ENCODE peak calls at places on chromosomes 7 and 10, in eight cellular contexts. One of them, this sample, is unnamed.

GRCh38 chr7:102288285-102288930 is 1.7 kb downstream of the SH2B2 start:
- DNase-seq in globus pallidus: no peak
- DNase-seq in NCI-H524: no peak
- DNase-seq in stimulated activated naive CD8-positive, alpha-beta T cell treated with anti-CD3 and anti-CD28 coated beads, Interleukin-15, amount 100 ng/mL, for 72 hours: no peak
- DNase-seq in mesenchymal stem cell: peak; percentile 19
- DNase-seq in mesenteric fat pad: no peak
- DNase-seq in activated CD4-positive, CD25-positive, alpha-beta regulatory T cell treated with anti-CD3 and anti-CD28 coated beads, Interleukin-2, amount 50 U/mL, for 72 hours: no peak
- DNase-seq in activated CD8-positive, alpha-beta memory T cell treated with anti-CD3 and anti-CD28 coated beads for 48 hours: no peak
- DNase-seq in this sample: no peak

GRCh38 chr7:44733708-44734481 is 14.8 kb upstream of the ZMIZ2 start:
- DNase-seq in globus pallidus: no peak
- DNase-seq in NCI-H524: no peak
- DNase-seq in stimulated activated naive CD8-positive, alpha-beta T cell treated with anti-CD3 and anti-CD28 coated beads, Interleukin-15, amount 100 ng/mL, for 72 hours: no peak
- DNase-seq in mesenchymal stem cell: peak; percentile 79
- DNase-seq in mesenteric fat pad: no peak
- DNase-seq in activated CD4-positive, CD25-positive, alpha-beta regulatory T cell treated with anti-CD3 and anti-CD28 coated beads, Interleukin-2, amount 50 U/mL, for 72 hours: no peak
- DNase-seq in activated CD8-positive, alpha-beta memory T cell treated with anti-CD3 and anti-CD28 coated beads for 48 hours: no peak
- DNase-seq in this sample: peak; percentile 87

GRCh38 chr7:90675982-90676381 is 79.9 kb downstream of the CDK14 start:
- DNase-seq in globus pallidus: no peak
- DNase-seq in NCI-H524: no peak
- DNase-seq in stimulated activated naive CD8-positive, alpha-beta T cell treated with anti-CD3 and anti-CD28 coated beads, Interleukin-15, amount 100 ng/mL, for 72 hours: no peak
- DNase-seq in mesenchymal stem cell: peak; percentile 74
- DNase-seq in mesenteric fat pad: no peak
- DNase-seq in activated CD4-positive, CD25-positive, alpha-beta regulatory T cell treated with anti-CD3 and anti-CD28 coated beads, Interleukin-2, amount 50 U/mL, for 72 hours: no peak
- DNase-seq in activated CD8-positive, alpha-beta memory T cell treated with anti-CD3 and anti-CD28 coated beads for 48 hours: no peak
- DNase-seq in this sample: no peak

GRCh38 chr10:7787857-7788639 is at the start of the genes ATP5F1C and KIN:
- DNase-seq in globus pallidus: peak; percentile 97
- DNase-seq in NCI-H524: peak; percentile 75
- DNase-seq in stimulated activated naive CD8-positive, alpha-beta T cell treated with anti-CD3 and anti-CD28 coated beads, Interleukin-15, amount 100 ng/mL, for 72 hours: peak; percentile 98
- DNase-seq in mesenchymal stem cell: peak; percentile 97
- DNase-seq in mesenteric fat pad: peak; percentile 98
- DNase-seq in activated CD4-positive, CD25-positive, alpha-beta regulatory T cell treated with anti-CD3 and anti-CD28 coated beads, Interleukin-2, amount 50 U/mL, for 72 hours: peak; percentile 99
- DNase-seq in activated CD8-positive, alpha-beta memory T cell treated with anti-CD3 and anti-CD28 coated beads for 48 hours: peak; percentile 96
- DNase-seq in this sample: peak; percentile 63

GRCh38 chr10:11547111-11547625 is 64.3 kb downstream of the USP6NL start:
- DNase-seq in globus pallidus: no peak
- DNase-seq in NCI-H524: no peak
- DNase-seq in stimulated activated naive CD8-positive, alpha-beta T cell treated with anti-CD3 and anti-CD28 coated beads, Interleukin-15, amount 100 ng/mL, for 72 hours: no peak
- DNase-seq in mesenchymal stem cell: peak; percentile 44
- DNase-seq in mesenteric fat pad: no peak
- DNase-seq in activated CD4-positive, CD25-positive, alpha-beta regulatory T cell treated with anti-CD3 and anti-CD28 coated beads, Interleukin-2, amount 50 U/mL, for 72 hours: no peak
- DNase-seq in activated CD8-positive, alpha-beta memory T cell treated with anti-CD3 and anti-CD28 coated beads for 48 hours: no peak
- DNase-seq in this sample: no peak

GRCh38 chr10:114995468-114995867 is 57.5 kb downstream of the TRUB1 start:
- DNase-seq in globus pallidus: no peak
- DNase-seq in NCI-H524: no peak
- DNase-seq in stimulated activated naive CD8-positive, alpha-beta T cell treated with anti-CD3 and anti-CD28 coated beads, Interleukin-15, amount 100 ng/mL, for 72 hours: no peak
- DNase-seq in mesenchymal stem cell: peak; percentile 53
- DNase-seq in mesenteric fat pad: no peak
- DNase-seq in activated CD4-positive, CD25-positive, alpha-beta regulatory T cell treated with anti-CD3 and anti-CD28 coated beads, Interleukin-2, amount 50 U/mL, for 72 hours: no peak
- DNase-seq in activated CD8-positive, alpha-beta memory T cell treated with anti-CD3 and anti-CD28 coated beads for 48 hours: no peak
- DNase-seq in this sample: no peak

GRCh38 chr7:132161231-132161915 is 414.9 kb downstream of the PLXNA4 start:
- DNase-seq in globus pallidus: no peak
- DNase-seq in NCI-H524: no peak
- DNase-seq in stimulated activated naive CD8-positive, alpha-beta T cell treated with anti-CD3 and anti-CD28 coated beads, Interleukin-15, amount 100 ng/mL, for 72 hours: no peak
- DNase-seq in mesenchymal stem cell: peak; percentile 1
- DNase-seq in mesenteric fat pad: no peak
- DNase-seq in activated CD4-positive, CD25-positive, alpha-beta regulatory T cell treated with anti-CD3 and anti-CD28 coated beads, Interleukin-2, amount 50 U/mL, for 72 hours: no peak
- DNase-seq in activated CD8-positive, alpha-beta memory T cell treated with anti-CD3 and anti-CD28 coated beads for 48 hours: no peak
- DNase-seq in this sample: no peak

GRCh38 chr7:135508853-135509588 is 881 bp downstream of the CNOT4 start:
- DNase-seq in globus pallidus: peak; percentile 43
- DNase-seq in NCI-H524: peak; percentile 80
- DNase-seq in stimulated activated naive CD8-positive, alpha-beta T cell treated with anti-CD3 and anti-CD28 coated beads, Interleukin-15, amount 100 ng/mL, for 72 hours: peak; percentile 44
- DNase-seq in mesenchymal stem cell: peak; percentile 69
- DNase-seq in mesenteric fat pad: no peak
- DNase-seq in activated CD4-positive, CD25-positive, alpha-beta regulatory T cell treated with anti-CD3 and anti-CD28 coated beads, Interleukin-2, amount 50 U/mL, for 72 hours: no peak
- DNase-seq in activated CD8-positive, alpha-beta memory T cell treated with anti-CD3 and anti-CD28 coated beads for 48 hours: no peak
- DNase-seq in this sample: no peak

GRCh38 chr10:93384006-93384405 is 98.1 kb downstream of the MYOF start:
- DNase-seq in globus pallidus: no peak
- DNase-seq in NCI-H524: no peak
- DNase-seq in stimulated activated naive CD8-positive, alpha-beta T cell treated with anti-CD3 and anti-CD28 coated beads, Interleukin-15, amount 100 ng/mL, for 72 hours: no peak
- DNase-seq in mesenchymal stem cell: no peak
- DNase-seq in mesenteric fat pad: no peak
- DNase-seq in activated CD4-positive, CD25-positive, alpha-beta regulatory T cell treated with anti-CD3 and anti-CD28 coated beads, Interleukin-2, amount 50 U/mL, for 72 hours: no peak
- DNase-seq in activated CD8-positive, alpha-beta memory T cell treated with anti-CD3 and anti-CD28 coated beads for 48 hours: no peak
- DNase-seq in this sample: no peak

GRCh38 chr10:48316236-48316635 is 9.8 kb downstream of the MAPK8 start:
- DNase-seq in globus pallidus: no peak
- DNase-seq in NCI-H524: no peak
- DNase-seq in stimulated activated naive CD8-positive, alpha-beta T cell treated with anti-CD3 and anti-CD28 coated beads, Interleukin-15, amount 100 ng/mL, for 72 hours: no peak
- DNase-seq in mesenchymal stem cell: no peak
- DNase-seq in mesenteric fat pad: no peak
- DNase-seq in activated CD4-positive, CD25-positive, alpha-beta regulatory T cell treated with anti-CD3 and anti-CD28 coated beads, Interleukin-2, amount 50 U/mL, for 72 hours: no peak
- DNase-seq in activated CD8-positive, alpha-beta memory T cell treated with anti-CD3 and anti-CD28 coated beads for 48 hours: no peak
- DNase-seq in this sample: no peak

GRCh38 chr10:123236122-123236521 is 81.9 kb downstream of the BUB3 start:
- DNase-seq in globus pallidus: no peak
- DNase-seq in NCI-H524: no peak
- DNase-seq in stimulated activated naive CD8-positive, alpha-beta T cell treated with anti-CD3 and anti-CD28 coated beads, Interleukin-15, amount 100 ng/mL, for 72 hours: no peak
- DNase-seq in mesenchymal stem cell: no peak
- DNase-seq in mesenteric fat pad: no peak
- DNase-seq in activated CD4-positive, CD25-positive, alpha-beta regulatory T cell treated with anti-CD3 and anti-CD28 coated beads, Interleukin-2, amount 50 U/mL, for 72 hours: no peak
- DNase-seq in activated CD8-positive, alpha-beta memory T cell treated with anti-CD3 and anti-CD28 coated beads for 48 hours: no peak
- DNase-seq in this sample: no peak

GRCh38 chr10:31929260-31929985 is 792 bp upstream of the ARHGAP12 start:
- DNase-seq in globus pallidus: peak; percentile 74
- DNase-seq in NCI-H524: no peak
- DNase-seq in stimulated activated naive CD8-positive, alpha-beta T cell treated with anti-CD3 and anti-CD28 coated beads, Interleukin-15, amount 100 ng/mL, for 72 hours: peak; percentile 29
- DNase-seq in mesenchymal stem cell: peak; percentile 59
- DNase-seq in mesenteric fat pad: no peak
- DNase-seq in activated CD4-positive, CD25-positive, alpha-beta regulatory T cell treated with anti-CD3 and anti-CD28 coated beads, Interleukin-2, amount 50 U/mL, for 72 hours: peak; percentile 43
- DNase-seq in activated CD8-positive, alpha-beta memory T cell treated with anti-CD3 and anti-CD28 coated beads for 48 hours: no peak
- DNase-seq in this sample: no peak

GRCh38 chr7:74481458-74482324 is 28.0 kb downstream of the GTF2IRD1 start:
- DNase-seq in globus pallidus: no peak
- DNase-seq in NCI-H524: no peak
- DNase-seq in stimulated activated naive CD8-positive, alpha-beta T cell treated with anti-CD3 and anti-CD28 coated beads, Interleukin-15, amount 100 ng/mL, for 72 hours: no peak
- DNase-seq in mesenchymal stem cell: peak; percentile 28
- DNase-seq in mesenteric fat pad: no peak
- DNase-seq in activated CD4-positive, CD25-positive, alpha-beta regulatory T cell treated with anti-CD3 and anti-CD28 coated beads, Interleukin-2, amount 50 U/mL, for 72 hours: no peak
- DNase-seq in activated CD8-positive, alpha-beta memory T cell treated with anti-CD3 and anti-CD28 coated beads for 48 hours: no peak
- DNase-seq in this sample: no peak

GRCh38 chr7:38746438-38746837 is 115.3 kb upstream of the AMPH start:
- DNase-seq in globus pallidus: no peak
- DNase-seq in NCI-H524: no peak
- DNase-seq in stimulated activated naive CD8-positive, alpha-beta T cell treated with anti-CD3 and anti-CD28 coated beads, Interleukin-15, amount 100 ng/mL, for 72 hours: no peak
- DNase-seq in mesenchymal stem cell: no peak
- DNase-seq in mesenteric fat pad: no peak
- DNase-seq in activated CD4-positive, CD25-positive, alpha-beta regulatory T cell treated with anti-CD3 and anti-CD28 coated beads, Interleukin-2, amount 50 U/mL, for 72 hours: no peak
- DNase-seq in activated CD8-positive, alpha-beta memory T cell treated with anti-CD3 and anti-CD28 coated beads for 48 hours: no peak
- DNase-seq in this sample: no peak

GRCh38 chr7:94276797-94277196 is 117.9 kb upstream of the COL1A2 start:
- DNase-seq in globus pallidus: no peak
- DNase-seq in NCI-H524: peak; percentile 16
- DNase-seq in stimulated activated naive CD8-positive, alpha-beta T cell treated with anti-CD3 and anti-CD28 coated beads, Interleukin-15, amount 100 ng/mL, for 72 hours: no peak
- DNase-seq in mesenchymal stem cell: peak; percentile 52
- DNase-seq in mesenteric fat pad: no peak
- DNase-seq in activated CD4-positive, CD25-positive, alpha-beta regulatory T cell treated with anti-CD3 and anti-CD28 coated beads, Interleukin-2, amount 50 U/mL, for 72 hours: no peak
- DNase-seq in activated CD8-positive, alpha-beta memory T cell treated with anti-CD3 and anti-CD28 coated beads for 48 hours: no peak
- DNase-seq in this sample: no peak

GRCh38 chr7:95472521-95473160 is 13.1 kb upstream of the ASB4 start:
- DNase-seq in globus pallidus: no peak
- DNase-seq in NCI-H524: no peak
- DNase-seq in stimulated activated naive CD8-positive, alpha-beta T cell treated with anti-CD3 and anti-CD28 coated beads, Interleukin-15, amount 100 ng/mL, for 72 hours: no peak
- DNase-seq in mesenchymal stem cell: no peak
- DNase-seq in mesenteric fat pad: no peak
- DNase-seq in activated CD4-positive, CD25-positive, alpha-beta regulatory T cell treated with anti-CD3 and anti-CD28 coated beads, Interleukin-2, amount 50 U/mL, for 72 hours: no peak
- DNase-seq in activated CD8-positive, alpha-beta memory T cell treated with anti-CD3 and anti-CD28 coated beads for 48 hours: no peak
- DNase-seq in this sample: no peak

GRCh38 chr10:49175587-49176309 is 12.4 kb downstream of the TMEM273 start:
- DNase-seq in globus pallidus: no peak
- DNase-seq in NCI-H524: no peak
- DNase-seq in stimulated activated naive CD8-positive, alpha-beta T cell treated with anti-CD3 and anti-CD28 coated beads, Interleukin-15, amount 100 ng/mL, for 72 hours: no peak
- DNase-seq in mesenchymal stem cell: no peak
- DNase-seq in mesenteric fat pad: no peak
- DNase-seq in activated CD4-positive, CD25-positive, alpha-beta regulatory T cell treated with anti-CD3 and anti-CD28 coated beads, Interleukin-2, amount 50 U/mL, for 72 hours: no peak
- DNase-seq in activated CD8-positive, alpha-beta memory T cell treated with anti-CD3 and anti-CD28 coated beads for 48 hours: no peak
- DNase-seq in this sample: no peak

GRCh38 chr7:481219-481930 is 38.3 kb downstream of the PDGFA start:
- DNase-seq in globus pallidus: no peak
- DNase-seq in NCI-H524: no peak
- DNase-seq in stimulated activated naive CD8-positive, alpha-beta T cell treated with anti-CD3 and anti-CD28 coated beads, Interleukin-15, amount 100 ng/mL, for 72 hours: no peak
- DNase-seq in mesenchymal stem cell: no peak
- DNase-seq in mesenteric fat pad: peak; percentile 53
- DNase-seq in activated CD4-positive, CD25-positive, alpha-beta regulatory T cell treated with anti-CD3 and anti-CD28 coated beads, Interleukin-2, amount 50 U/mL, for 72 hours: peak; percentile 8
- DNase-seq in activated CD8-positive, alpha-beta memory T cell treated with anti-CD3 and anti-CD28 coated beads for 48 hours: no peak
- DNase-seq in this sample: no peak

GRCh38 chr7:76428868-76429805 is 4.4 kb downstream of the ZP3 start:
- DNase-seq in globus pallidus: peak; percentile 38
- DNase-seq in NCI-H524: peak; percentile 15
- DNase-seq in stimulated activated naive CD8-positive, alpha-beta T cell treated with anti-CD3 and anti-CD28 coated beads, Interleukin-15, amount 100 ng/mL, for 72 hours: no peak
- DNase-seq in mesenchymal stem cell: peak; percentile 32
- DNase-seq in mesenteric fat pad: peak; percentile 74
- DNase-seq in activated CD4-positive, CD25-positive, alpha-beta regulatory T cell treated with anti-CD3 and anti-CD28 coated beads, Interleukin-2, amount 50 U/mL, for 72 hours: no peak
- DNase-seq in activated CD8-positive, alpha-beta memory T cell treated with anti-CD3 and anti-CD28 coated beads for 48 hours: no peak
- DNase-seq in this sample: no peak

GRCh38 chr7:32155712-32156111 is 85.5 kb upstream of the PDE1C start:
- DNase-seq in globus pallidus: no peak
- DNase-seq in NCI-H524: no peak
- DNase-seq in stimulated activated naive CD8-positive, alpha-beta T cell treated with anti-CD3 and anti-CD28 coated beads, Interleukin-15, amount 100 ng/mL, for 72 hours: no peak
- DNase-seq in mesenchymal stem cell: peak; percentile 28
- DNase-seq in mesenteric fat pad: no peak
- DNase-seq in activated CD4-positive, CD25-positive, alpha-beta regulatory T cell treated with anti-CD3 and anti-CD28 coated beads, Interleukin-2, amount 50 U/mL, for 72 hours: no peak
- DNase-seq in activated CD8-positive, alpha-beta memory T cell treated with anti-CD3 and anti-CD28 coated beads for 48 hours: no peak
- DNase-seq in this sample: no peak